ENCODE peak calls at places on chromosomes 2 and 18, in four cellular contexts. Y is neuronal stem cell; A is CD8-positive, alpha-beta memory T cell; V is upper lobe of right lung. I is an unnamed sample.

GRCh38 chr2:12428324-12428723 is 288.4 kb upstream of the TRIB2 start:
- DNase-seq in Y (no peak), A (no peak), V (no peak), I (no peak)

GRCh38 chr2:121709776-121710469 is 26.8 kb downstream of the NIFK start:
- DNase-seq in Y (no peak), A (no peak), V (no peak), I (no peak)

GRCh38 chr2:157809212-157809611 is 66.9 kb downstream of the ACVR1 start:
- DNase-seq in Y (no peak), A (no peak), V (no peak), I (no peak)

GRCh38 chr2:4556136-4556535 is 852.8 kb downstream of the DCDC2C start:
- DNase-seq in Y (no peak), A (no peak), V (no peak), I (no peak)

GRCh38 chr2:15694589-15694986 is 102.9 kb downstream of the DDX1 start:
- DNase-seq in Y (no peak), A (no peak), V (no peak), I (no peak)

GRCh38 chr2:165239230-165239629 is at the start of gene SCN2A:
- DNase-seq in Y (peak; percentile 47), A (no peak), V (no peak), I (no peak)

GRCh38 chr18:36066001-36066400 is 1.4 kb downstream of the RPRD1A start:
- DNase-seq in Y (no peak), A (no peak), V (no peak), I (no peak)

GRCh38 chr2:74567862-74568261 is 13.3 kb downstream of the DOK1 start:
- DNase-seq in Y (no peak), A (no peak), V (no peak), I (no peak)

GRCh38 chr2:39865751-39866150 is 86.7 kb upstream of the THUMPD2 start:
- DNase-seq in Y (no peak), A (no peak), V (no peak), I (no peak)

GRCh38 chr18:46073474-46074331 is 1.6 kb upstream of the PSTPIP2 start:
- DNase-seq in Y (peak; percentile 67), A (peak; percentile 31), V (no peak), I (no peak)

GRCh38 chr2:10514743-10515142 is 66.6 kb upstream of the ODC1 start:
- DNase-seq in Y (no peak), A (no peak), V (no peak), I (no peak)

GRCh38 chr18:58635891-58636290 is 7.0 kb upstream of the ALPK2 start:
- DNase-seq in Y (no peak), A (no peak), V (no peak), I (no peak)

GRCh38 chr2:3759331-3759730 is 56.0 kb downstream of the DCDC2C start:
- DNase-seq in Y (no peak), A (no peak), V (no peak), I (no peak)

GRCh38 chr18:68667121-68667520 is 47.8 kb downstream of the TMX3 start:
- DNase-seq in Y (no peak), A (no peak), V (no peak), I (no peak)

GRCh38 chr2:202238234-202239197 is at the start of gene SUMO1:
- DNase-seq in Y (peak; percentile 90), A (peak; percentile 86), V (peak; percentile 96), I (peak; percentile 89)

GRCh38 chr2:202529389-202529788 is 105.4 kb upstream of the FAM117B start:
- DNase-seq in Y (no peak), A (no peak), V (no peak), I (no peak)

GRCh38 chr2:217711236-217711635 is 291.6 kb downstream of the TNS1 start:
- DNase-seq in Y (no peak), A (no peak), V (no peak), I (no peak)

GRCh38 chr18:37389684-37390368 is 175.8 kb downstream of the CELF4 start:
- DNase-seq in Y (no peak), A (no peak), V (no peak), I (no peak)

GRCh38 chr2:212941361-212941760 is 210.1 kb downstream of the IKZF2 start:
- DNase-seq in Y (no peak), A (no peak), V (no peak), I (no peak)

GRCh38 chr2:241996100-241996499 is 126.6 kb downstream of the RTP5 start:
- DNase-seq in Y (no peak), A (no peak), V (no peak), I (no peak)

GRCh38 chr2:216371756-216372702 is at the start of gene MARCHF4:
- DNase-seq in Y (peak; percentile 83), A (peak; percentile 48), V (peak; percentile 82), I (peak; percentile 65)

GRCh38 chr2:8684421-8684884 is 2.6 kb downstream of the ID2 start:
- DNase-seq in Y (peak; percentile 44), A (peak; percentile 34), V (no peak), I (no peak)

GRCh38 chr2:195594248-195594647 is 62.8 kb upstream of the SLC39A10 start:
- DNase-seq in Y (no peak), A (no peak), V (no peak), I (no peak)

GRCh38 chr2:14633451-14634211 is 1.1 kb downstream of the LRATD1 start:
- DNase-seq in Y (peak; percentile 29), A (no peak), V (peak; percentile 60), I (no peak)

GRCh38 chr18:61608306-61608705 is 275.1 kb downstream of the CDH20 start:
- DNase-seq in Y (no peak), A (no peak), V (no peak), I (no peak)

GRCh38 chr2:184698476-184698875 is 100.1 kb downstream of the ZNF804A start:
- DNase-seq in Y (no peak), A (no peak), V (no peak), I (no peak)

GRCh38 chr2:237806334-237806733 is 7.8 kb downstream of the RBM44 start:
- DNase-seq in Y (no peak), A (no peak), V (no peak), I (no peak)

GRCh38 chr2:216350214-216350789 is 22.0 kb downstream of the MARCHF4 start:
- DNase-seq in Y (no peak), A (peak; percentile 21), V (no peak), I (no peak)

GRCh38 chr2:69149631-69150215 is 136.7 kb downstream of the ANTXR1 start:
- DNase-seq in Y (peak; percentile 23), A (no peak), V (no peak), I (no peak)

GRCh38 chr2:236157815-236158498 is 10.2 kb downstream of the GBX2 start:
- DNase-seq in Y (no peak), A (no peak), V (peak; percentile 26), I (no peak)

GRCh38 chr2:100327742-100328141 is 5.4 kb upstream of the LONRF2 start:
- DNase-seq in Y (no peak), A (no peak), V (no peak), I (no peak)

DNA sequence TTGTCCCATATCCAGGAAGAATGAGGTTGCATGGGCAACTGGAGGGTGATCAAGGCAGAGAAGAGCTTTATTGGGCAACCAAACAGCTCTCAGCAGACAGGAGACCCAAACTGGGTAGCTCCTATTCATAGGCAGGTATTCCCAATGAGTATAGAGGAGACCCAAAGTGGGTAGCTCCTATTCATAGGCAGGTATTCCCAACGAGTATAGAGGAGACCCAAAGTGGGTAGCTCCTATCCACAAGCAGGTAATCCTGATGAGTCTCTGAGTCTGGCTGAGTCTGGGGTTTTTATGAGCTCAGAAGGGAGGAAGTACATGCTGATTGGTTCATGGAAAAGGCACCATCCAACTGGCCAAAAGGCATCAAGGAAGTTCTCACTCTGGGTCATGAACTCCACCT is 5.3 kb upstream of the GORASP2 start:
- DNase-seq in Y (no peak), A (no peak), V (no peak), I (no peak)
- H3K4me1 ChIP-seq in Y (no peaks in the 10 kb centered on the region), A (peaks cover 10% of the 10 kb centered on the region), V (no peaks in the 10 kb centered on the region), I (no peaks in the 10 kb centered on the region)

GRCh38 chr2:177232098-177232704 is 19.6 kb downstream of the HNRNPA3 start:
- DNase-seq in Y (no peak), A (no peak), V (no peak), I (no peak)

GRCh38 chr2:177231270-177231669 is 18.7 kb downstream of the HNRNPA3 start:
- DNase-seq in Y (no peak), A (no peak), V (no peak), I (no peak)

GRCh38 chr2:177225965-177226360 is 13.4 kb downstream of the HNRNPA3 start:
- DNase-seq in Y (no peak), A (no peak), V (no peak), I (no peak)

GRCh38 chr2:177234267-177234666 is 21.7 kb downstream of the HNRNPA3 start:
- DNase-seq in Y (no peak), A (no peak), V (no peak), I (no peak)

DNA sequence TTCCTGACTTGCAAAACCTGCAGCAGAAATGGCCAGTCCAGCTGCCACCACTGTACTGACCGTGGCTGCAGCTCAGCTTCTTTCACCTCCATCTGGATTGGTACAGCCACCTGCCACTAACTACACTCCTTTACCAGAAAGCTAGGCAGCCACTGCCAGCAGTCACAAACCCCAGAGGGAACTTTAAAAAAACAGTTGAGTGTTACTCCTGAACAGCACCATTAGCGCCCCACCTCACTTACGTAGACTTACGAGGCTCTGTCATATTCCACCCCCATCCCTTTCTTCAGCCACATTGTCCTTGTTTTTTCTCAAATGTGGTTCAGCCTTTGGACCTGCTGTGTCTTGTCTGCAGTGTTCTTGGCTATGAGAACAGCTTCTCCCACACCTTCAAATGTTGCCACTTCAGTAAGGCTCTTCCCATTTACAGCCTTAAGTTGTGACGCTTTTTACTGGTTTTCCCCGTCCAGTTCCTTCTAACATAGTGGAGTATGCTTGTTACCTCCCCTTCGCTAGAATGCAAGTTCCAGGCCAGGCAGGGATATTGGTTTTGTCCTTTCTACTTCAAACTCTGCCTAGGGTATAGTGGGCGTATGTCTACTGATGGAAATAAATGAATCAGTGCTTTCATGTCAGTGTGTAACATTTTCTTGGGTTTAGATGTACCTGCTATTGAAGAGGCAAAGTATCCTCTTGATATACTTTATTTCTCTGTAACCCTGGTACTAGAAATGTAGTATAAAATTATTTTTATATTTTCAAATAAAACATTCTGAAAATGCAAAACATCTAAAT is 17.1 kb downstream of the HNRNPA3 start:
- DNase-seq in Y (no peak), A (no peak), V (no peak), I (no peak)
- H3K4me1 ChIP-seq in Y (no peaks in the 10 kb centered on the region), A (no peaks in the 10 kb centered on the region), V (no peaks in the 10 kb centered on the region), I (peaks cover 22% of the 10 kb centered on the region)

GRCh38 chr2:25309402-25309801 is 32.3 kb downstream of the DNMT3A start:
- DNase-seq in Y (peak; percentile 44), A (peak; percentile 40), V (no peak), I (no peak)
- H3K4me1 ChIP-seq in Y (peaks cover 10% of the 10 kb centered on the region), A (peaks cover 78% of the 10 kb centered on the region), V (peaks cover 39% of the 10 kb centered on the region), I (no peaks in the 10 kb centered on the region)

DNA sequence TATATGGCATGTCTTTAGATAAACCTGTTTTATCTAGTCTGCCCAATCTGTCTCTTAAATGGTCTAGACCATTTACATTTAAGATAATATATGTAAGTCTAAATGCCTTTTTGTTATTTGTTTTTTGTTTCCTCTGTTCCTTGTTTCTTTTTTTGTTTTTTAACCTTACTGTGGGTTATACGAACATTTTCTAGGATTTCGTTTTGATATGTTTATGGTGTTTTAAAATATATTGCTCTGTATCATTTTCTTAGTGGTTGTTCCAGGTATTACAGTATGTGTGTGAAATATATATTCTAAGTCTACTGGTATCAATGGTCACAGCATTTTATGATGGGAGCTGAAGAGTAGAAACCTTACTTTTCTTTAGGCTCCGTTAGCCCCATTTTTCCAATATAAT is 13.4 kb downstream of the BCL2L11 start:
- DNase-seq in Y (no peak), A (no peak), V (no peak), I (no peak)
- H3K4me1 ChIP-seq in Y (peaks cover 5% of the 10 kb centered on the region), A (no peaks in the 10 kb centered on the region), V (peaks cover 4% of the 10 kb centered on the region), I (peaks cover 15% of the 10 kb centered on the region)